ENCODE peak calls at places on chromosomes 12 and 14, in seven cellular contexts. Y is SK-N-SH, U is GM12878, G is HCT116, N is NT2/D1, K is K562, C is H1. O is an unnamed sample.
A peak's percentile ranks its signal among the peaks of the same experiment; 100 is the strongest.

GRCh38 chr14:94853920-94854319 is 84.0 kb upstream of the GSC start:
- DNase-seq in Y (no peak), U (no peak), G (no peak), N (no peak), K (no peak), C (no peak), O (no peak)

GRCh38 chr14:54901380-54902142 is 1.1 kb downstream of the GCH1 start:
- DNase-seq in Y (peak; percentile 48), U (no peak), G (no peak), N (no peak), K (no peak), C (no peak), O (no peak)

GRCh38 chr12:64674367-64674922 is 64.2 kb downstream of the RASSF3 start:
- DNase-seq in Y (no peak), U (no peak), G (no peak), N (no peak), K (no peak), C (no peak), O (no peak)

GRCh38 chr12:113161415-113162016 is 12.0 kb downstream of the CFAP73 start:
- DNase-seq in Y (peak; percentile 95), U (no peak), G (peak; percentile 74), N (peak; percentile 97), K (peak; percentile 93), C (peak; percentile 95), O (no peak)

GRCh38 chr12:33529810-33530209 is 90.2 kb upstream of the SYT10 start:
- DNase-seq in Y (no peak), U (no peak), G (no peak), N (no peak), K (no peak), C (no peak), O (no peak)

GRCh38 chr14:52269100-52269499 is 1.6 kb downstream of the PTGDR start:
- DNase-seq in Y (no peak), U (no peak), G (no peak), N (no peak), K (no peak), C (no peak), O (no peak)

GRCh38 chr12:64036414-64036813 is 185.7 kb downstream of the KICS2 start:
- DNase-seq in Y (no peak), U (no peak), G (no peak), N (no peak), K (no peak), C (no peak), O (no peak)

GRCh38 chr12:113266106-113266895 is 45.0 kb downstream of the TPCN1 start:
- DNase-seq in Y (no peak), U (no peak), G (no peak), N (no peak), K (no peak), C (no peak), O (no peak)

GRCh38 chr14:59275668-59276067 is 87.2 kb downstream of the DAAM1 start:
- DNase-seq in Y (no peak), U (peak; percentile 78), G (peak; percentile 75), N (no peak), K (peak; percentile 19), C (no peak), O (peak; percentile 66)

GRCh38 chr12:87728936-87729593 is 300.1 kb downstream of the C12orf50 start:
- DNase-seq in Y (no peak), U (no peak), G (no peak), N (no peak), K (no peak), C (no peak), O (no peak)

GRCh38 chr12:54196396-54196795 is 7.6 kb upstream of the SMUG1 start:
- DNase-seq in Y (no peak), U (no peak), G (no peak), N (no peak), K (no peak), C (no peak), O (no peak)

GRCh38 chr14:76954791-76955190 is 73.7 kb downstream of the IRF2BPL start:
- DNase-seq in Y (no peak), U (no peak), G (no peak), N (no peak), K (no peak), C (no peak), O (no peak)

GRCh38 chr12:123036471-123037285 is 56.2 kb downstream of the ARL6IP4 start:
- DNase-seq in Y (no peak), U (no peak), G (no peak), N (no peak), K (peak; percentile 73), C (no peak), O (no peak)

GRCh38 chr12:62158416-62159360 is 101.5 kb upstream of the USP15 start:
- DNase-seq in Y (no peak), U (no peak), G (no peak), N (no peak), K (no peak), C (no peak), O (no peak)

GRCh38 chr12:111692575-111693210 is 6.8 kb downstream of the ACAD10 start:
- DNase-seq in Y (no peak), U (no peak), G (no peak), N (no peak), K (peak; percentile 60), C (peak; percentile 57), O (no peak)

GRCh38 chr12:130280226-130280625 is 57.5 kb upstream of the PIWIL1 start:
- DNase-seq in Y (no peak), U (no peak), G (no peak), N (no peak), K (no peak), C (no peak), O (no peak)

GRCh38 chr14:105258846-105259245 is 10.5 kb downstream of the BTBD6 start:
- DNase-seq in Y (no peak), U (no peak), G (no peak), N (no peak), K (no peak), C (no peak), O (no peak)

GRCh38 chr12:130828895-130829294 is 10.2 kb downstream of the STX2 start:
- DNase-seq in Y (no peak), U (no peak), G (no peak), N (no peak), K (no peak), C (no peak), O (no peak)

GRCh38 chr14:58755026-58755929 is 117.5 kb downstream of the DACT1 start:
- DNase-seq in Y (no peak), U (no peak), G (no peak), N (no peak), K (no peak), C (no peak), O (no peak)

GRCh38 chr14:99688629-99689028 is 4.5 kb downstream of the CYP46A1 start:
- DNase-seq in Y (no peak), U (no peak), G (no peak), N (no peak), K (no peak), C (no peak), O (no peak)

GRCh38 chr12:49946086-49946485 is 4.5 kb upstream of the AQP2 start:
- DNase-seq in Y (no peak), U (no peak), G (no peak), N (no peak), K (no peak), C (no peak), O (no peak)

GRCh38 chr14:42224053-42224888 is 617.6 kb downstream of the LRFN5 start:
- DNase-seq in Y (peak; percentile 11), U (peak; percentile 5), G (peak; percentile 37), N (peak; percentile 38), K (peak; percentile 28), C (peak; percentile 86), O (peak; percentile 60)

GRCh38 chr12:54300732-54301427 is at the start of gene NFE2:
- DNase-seq in Y (peak; percentile 49), U (no peak), G (no peak), N (peak; percentile 61), K (peak; percentile 94), C (peak; percentile 85), O (peak; percentile 58)

GRCh38 chr12:123363743-123364531 is 710 bp downstream of the SBNO1 start:
- DNase-seq in Y (peak; percentile 54), U (no peak), G (no peak), N (no peak), K (peak; percentile 44), C (peak; percentile 55), O (peak; percentile 47)

GRCh38 chr14:30417121-30417520 is 141.8 kb upstream of the G2E3 start:
- DNase-seq in Y (no peak), U (no peak), G (no peak), N (no peak), K (no peak), C (no peak), O (no peak)
- TF ChIP-seq YY1 in Y (no peak), U (no peak), G (no peak), N (no peak), K (no peak), C (no peak), O (no peak)

GRCh38 chr12:42475055-42475454 is 114.5 kb downstream of the PRICKLE1 start:
- DNase-seq in Y (no peak), U (no peak), G (no peak), N (no peak), K (no peak), C (no peak), O (no peak)
- TF ChIP-seq YY1 in Y (no peak), U (no peak), G (no peak), N (no peak), K (no peak), C (no peak), O (no peak)

GRCh38 chr12:114476159-114476558 is 70.2 kb upstream of the TBX5 start:
- DNase-seq in Y (peak; percentile 44), U (no peak), G (peak; percentile 13), N (no peak), K (peak; percentile 16), C (no peak), O (peak; percentile 40)

GRCh38 chr12:114478891-114479290 is 72.9 kb upstream of the TBX5 start:
- DNase-seq in Y (no peak), U (no peak), G (no peak), N (no peak), K (no peak), C (no peak), O (no peak)

GRCh38 chr12:114480309-114481199 is 74.6 kb upstream of the TBX5 start:
- DNase-seq in Y (no peak), U (no peak), G (no peak), N (no peak), K (no peak), C (peak; percentile 52), O (no peak)

GRCh38 chr12:114481200-114481535 is 75.2 kb upstream of the TBX5 start:
- DNase-seq in Y (no peak), U (no peak), G (no peak), N (no peak), K (no peak), C (no peak), O (no peak)

GRCh38 chr12:114479831-114480230 is 73.9 kb upstream of the TBX5 start:
- DNase-seq in Y (no peak), U (no peak), G (no peak), N (no peak), K (no peak), C (peak; percentile 73), O (no peak)
- TF ChIP-seq YY1 in Y (no peak), U (no peak), G (no peak), N (no peak), K (no peak), C (no peak), O (no peak)

GRCh38 chr12:72828662-72829324 is 556.6 kb downstream of the TRHDE start:
- DNase-seq in Y (no peak), U (no peak), G (no peak), N (no peak), K (no peak), C (no peak), O (no peak)

GRCh38 chr12:72832024-72832423 is 559.9 kb downstream of the TRHDE start:
- DNase-seq in Y (no peak), U (no peak), G (no peak), N (no peak), K (no peak), C (no peak), O (no peak)

GRCh38 chr12:72829838-72830237 is 557.7 kb downstream of the TRHDE start:
- DNase-seq in Y (no peak), U (no peak), G (no peak), N (no peak), K (no peak), C (no peak), O (no peak)
- TF ChIP-seq YY1 in Y (no peak), U (no peak), G (no peak), N (no peak), K (no peak), C (no peak), O (no peak)

O was measured in HepG2.